ENCODE peak calls at places on chromosomes 1 and 21, in four cellular contexts. J is left lung, F is adrenal gland, Q is GM23338. B is an unnamed sample.
A peak's percentile ranks its signal among the peaks of the same experiment; 100 is the strongest.

GRCh38 chr1:25022361-25023189 is 92.5 kb upstream of the RUNX3 start:
- DNase-seq in J (peak; percentile 92), Q (peak; percentile 52), F (peak; percentile 74), B (no peak)

GRCh38 chr1:16009030-16009460 is 5.0 kb downstream of the SRARP start:
- DNase-seq in F (peak; percentile 86), J (peak; percentile 90), Q (peak; percentile 94), B (peak; percentile 95)

GRCh38 chr1:8938232-8939117 is 7.2 kb upstream of the CA6 start:
- DNase-seq in F (no peak), Q (peak; percentile 28), J (no peak), B (no peak)

GRCh38 chr1:65281846-65282245 is 27.5 kb upstream of the DNAJC6 start:
- DNase-seq in J (no peak), F (peak; percentile 48), Q (no peak), B (no peak)

GRCh38 chr1:79852004-79852403 is 845.5 kb upstream of the ADGRL4 start:
- DNase-seq in Q (peak; percentile 55), F (no peak), J (no peak), B (no peak)

GRCh38 chr1:39398278-39399010 is 93.0 kb upstream of the BMP8A start:
- DNase-seq in F (peak; percentile 84), Q (peak; percentile 24), J (no peak), B (no peak)

GRCh38 chr1:160046494-160047115 is 14.8 kb upstream of the PIGM start:
- DNase-seq in Q (peak; percentile 84), J (no peak), F (peak; percentile 26), B (no peak)

GRCh38 chr21:31316488-31317169 is 27.4 kb downstream of the TIAM1 start:
- DNase-seq in Q (no peak), J (no peak), F (no peak), B (no peak)

GRCh38 chr1:206700445-206701036 is 15.8 kb downstream of the MAPKAPK2 start:
- DNase-seq in F (no peak), J (no peak), Q (no peak), B (no peak)

GRCh38 chr1:112357467-112357866 is 38.5 kb upstream of the CTTNBP2NL start:
- DNase-seq in J (no peak), F (no peak), Q (no peak), B (peak; percentile 81)

GRCh38 chr1:207327994-207328393 is 6.5 kb downstream of the CD55 start:
- DNase-seq in Q (no peak), J (no peak), F (no peak), B (no peak)

GRCh38 chr1:21751281-21751680 is 31.7 kb downstream of the USP48 start:
- DNase-seq in J (no peak), F (no peak), Q (no peak), B (no peak)

GRCh38 chr1:226441629-226442028 is 33.7 kb upstream of the PARP1 start:
- DNase-seq in Q (no peak), F (no peak), J (no peak), B (no peak)

GRCh38 chr1:11670747-11671146 is 6.7 kb downstream of the FBXO6 start:
- DNase-seq in F (no peak), J (no peak), Q (no peak), B (no peak)

GRCh38 chr1:32878637-32879041 is 7.7 kb upstream of the HPCA start:
- DNase-seq in Q (no peak), J (no peak), F (no peak), B (no peak)

DNA sequence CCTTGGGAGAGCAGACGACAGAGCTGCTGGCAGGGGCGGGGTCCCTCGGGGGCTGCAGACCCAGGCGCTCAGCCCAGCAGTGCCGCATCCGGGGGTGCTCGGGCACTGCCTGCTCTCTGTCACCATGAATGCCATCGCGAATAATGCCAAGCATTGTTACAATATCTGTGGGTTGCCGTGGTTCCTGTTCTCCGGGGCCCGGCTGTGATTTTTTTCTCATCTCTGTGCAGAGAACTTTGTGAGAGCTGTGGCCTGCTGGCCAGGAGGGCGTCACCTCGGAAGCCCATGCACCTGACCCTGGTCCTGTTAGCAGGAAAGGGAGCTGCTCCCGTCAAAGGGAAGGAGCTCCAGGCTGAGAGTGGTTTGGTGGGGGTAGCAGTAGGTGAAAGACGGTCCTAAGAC is 70.4 kb downstream of the PRDM16 start:
- DNase-seq in F (no peak), J (no peak), Q (no peak), B (no peak)
- H3K4me3 ChIP-seq in F (no peak overlapping the region), J (no peak overlapping the region), Q (no peak overlapping the region), B (peak overlapping the region; percentile 12)

DNA sequence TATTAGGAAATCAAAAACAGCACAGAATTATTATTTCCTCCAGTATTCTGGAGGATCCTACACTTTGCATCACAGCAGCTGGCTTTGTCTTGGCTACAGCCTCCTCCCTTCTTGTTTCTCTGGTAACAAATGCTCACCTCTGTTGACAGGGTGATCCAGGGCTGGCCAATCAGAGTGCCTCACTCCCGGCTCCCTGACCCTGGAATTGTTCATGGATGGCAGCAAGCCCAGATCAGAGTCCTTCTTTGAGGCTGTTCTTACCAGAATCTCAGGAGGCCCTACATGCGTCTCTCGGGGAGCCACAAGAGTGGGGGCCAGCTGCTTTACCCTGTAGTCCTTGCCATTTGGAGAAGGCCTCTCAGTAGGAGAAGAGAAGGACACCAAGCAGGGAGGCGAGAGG is 48.4 kb upstream of the IGSF5 start:
- DNase-seq in Q (no peak), J (no peak), F (peak; percentile 82), B (peak; percentile 64)
- H3K27ac ChIP-seq in Q (no peak overlapping the region), J (no peak overlapping the region), F (no peak overlapping the region), B (no peak overlapping the region)

DNA sequence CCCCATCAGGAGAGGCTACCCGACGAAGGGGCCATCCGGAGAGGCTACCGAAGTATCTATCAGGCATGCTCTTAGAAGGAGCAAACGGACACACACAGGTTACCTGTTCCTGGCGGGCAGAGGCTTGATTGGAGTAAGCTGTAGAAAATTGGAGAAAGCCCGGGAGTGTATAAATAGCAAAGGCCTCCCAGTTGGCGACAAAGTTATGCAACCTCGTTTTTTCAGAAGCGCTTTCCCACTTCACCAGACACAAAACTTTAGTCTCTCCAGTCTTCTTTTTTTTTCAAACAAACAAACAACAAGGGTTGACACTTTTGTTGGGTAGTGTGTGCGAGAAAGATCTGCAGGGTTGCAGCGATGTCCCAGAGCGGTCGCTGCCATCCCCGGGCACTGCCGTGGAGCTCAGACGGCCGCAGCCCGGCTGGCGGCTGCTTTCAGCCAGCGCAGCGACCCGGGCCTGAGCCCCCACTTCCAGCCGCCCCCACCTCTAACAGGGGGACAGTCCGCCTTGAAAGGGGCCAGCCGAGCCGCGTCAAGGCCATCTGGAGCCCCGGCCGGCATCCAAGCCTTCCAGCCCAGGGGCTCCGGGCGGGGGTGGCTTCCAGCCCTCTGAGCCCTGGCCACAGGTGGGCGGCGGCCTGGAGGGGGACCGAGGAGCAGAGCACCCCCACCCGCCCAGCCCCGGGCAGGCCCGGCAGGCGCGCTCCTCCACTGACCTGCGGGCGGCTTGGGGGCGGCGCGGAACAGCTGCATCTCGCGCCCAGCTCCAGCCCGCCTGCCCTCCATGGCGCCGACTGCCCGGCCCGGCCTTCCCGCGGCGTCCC is 616 bp downstream of the MCOLN3 start:
- DNase-seq in F (peak; percentile 16), J (peak; percentile 79), Q (peak; percentile 57), B (no peak)
- H3K4me3 ChIP-seq in F (no peak overlapping the region), J (peak overlapping the region; percentile 46), Q (peak overlapping the region; percentile 74), B (peak overlapping the region; percentile 70)

GRCh38 chr1:20470174-20470573 is 15.8 kb downstream of the CAMK2N1 start:
- DNase-seq in F (no peak), J (no peak), Q (no peak), B (no peak)
- H3K27ac ChIP-seq in F (no peak overlapping the region), J (no peak overlapping the region), Q (no peak overlapping the region), B (no peak overlapping the region)

GRCh38 chr1:26391450-26391849 is 18.9 kb upstream of the ZNF683 start:
- DNase-seq in F (no peak), Q (peak; percentile 79), J (no peak), B (no peak)
- H3K4me3 ChIP-seq in F (no peak overlapping the region), Q (no peak overlapping the region), J (no peak overlapping the region), B (no peak overlapping the region)

GRCh38 chr1:224457782-224458144 is 23.2 kb upstream of the WDR26 start:
- DNase-seq in J (no peak), F (no peak), Q (no peak), B (no peak)
- H3K27ac ChIP-seq in J (peak overlapping the region; percentile 83), F (no peak overlapping the region), Q (no peak overlapping the region), B (peak overlapping the region; percentile 81)

DNA sequence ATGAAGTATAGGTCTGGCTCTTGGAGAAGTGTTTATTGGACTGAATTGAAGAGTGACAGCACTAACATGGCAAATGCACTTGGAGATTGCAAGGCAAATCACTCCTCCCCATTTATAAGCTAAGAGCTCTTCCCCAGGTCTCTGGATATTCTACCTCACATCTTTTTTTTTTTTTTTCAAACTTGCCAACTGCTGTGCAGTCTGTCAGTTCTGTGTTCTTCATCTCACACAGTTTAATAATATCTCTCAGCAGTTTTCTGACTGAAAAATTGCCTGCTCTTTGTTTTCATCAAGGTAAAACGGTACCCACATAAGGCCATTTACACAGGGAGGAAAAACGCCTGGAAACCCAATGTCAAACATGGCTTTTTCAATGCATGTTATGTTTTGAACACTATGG is 186.1 kb upstream of the B3GALT2 start:
- DNase-seq in J (no peak), Q (no peak), F (no peak), B (no peak)
- H3K4me3 ChIP-seq in J (no peak overlapping the region), Q (no peak overlapping the region), F (no peak overlapping the region), B (no peak overlapping the region)

GRCh38 chr1:91582431-91582921 is 81.8 kb downstream of the CDC7 start:
- DNase-seq in F (no peak), J (no peak), Q (no peak), B (peak; percentile 90)
- H3K27ac ChIP-seq in F (peak overlapping the region; percentile 23), J (no peak overlapping the region), Q (no peak overlapping the region), B (peak overlapping the region; percentile 80)

GRCh38 chr1:107523736-107524135 is 382.9 kb downstream of the NTNG1 start:
- DNase-seq in J (no peak), F (no peak), Q (no peak), B (no peak)
- H3K4me3 ChIP-seq in J (no peak overlapping the region), F (no peak overlapping the region), Q (no peak overlapping the region), B (no peak overlapping the region)